ENCODE peak calls at places on chromosomes 1 and 21, in five cellular contexts. One of them, this sample, is unnamed.

GRCh38 chr1:33306561-33307493 is 14.1 kb downstream of the A3GALT2 start:
- DNase-seq in GM12865: no peak
- DNase-seq in Peyer's patch: no peak
- DNase-seq in fibroblast of lung: peak
- DNase-seq in transverse colon: no peak
- DNase-seq in this sample: no peak

GRCh38 chr1:206895320-206895719 is 1.9 kb upstream of the IL24 start:
- DNase-seq in Peyer's patch: no peak
- DNase-seq in GM12865: no peak
- DNase-seq in fibroblast of lung: no peak
- DNase-seq in transverse colon: no peak
- DNase-seq in this sample: no peak

GRCh38 chr1:24903011-24903461 is 27.0 kb downstream of the RUNX3 start:
- DNase-seq in transverse colon: peak
- DNase-seq in Peyer's patch: peak
- DNase-seq in fibroblast of lung: no peak
- DNase-seq in GM12865: peak
- DNase-seq in this sample: no peak

GRCh38 chr1:200139661-200140250 is 112.2 kb downstream of the NR5A2 start:
- DNase-seq in fibroblast of lung: peak
- DNase-seq in GM12865: peak
- DNase-seq in Peyer's patch: no peak
- DNase-seq in transverse colon: no peak
- DNase-seq in this sample: peak

GRCh38 chr1:180244840-180245239 is 14.8 kb downstream of the LHX4 start:
- DNase-seq in GM12865: no peak
- DNase-seq in fibroblast of lung: no peak
- DNase-seq in Peyer's patch: peak
- DNase-seq in transverse colon: no peak
- DNase-seq in this sample: no peak

GRCh38 chr1:106910798-106911197 is 145.7 kb upstream of the PRMT6 start:
- DNase-seq in transverse colon: no peak
- DNase-seq in Peyer's patch: no peak
- DNase-seq in fibroblast of lung: peak
- DNase-seq in GM12865: no peak
- DNase-seq in this sample: no peak

GRCh38 chr1:47853059-47853458 is 144.1 kb downstream of the TRABD2B start:
- DNase-seq in Peyer's patch: no peak
- DNase-seq in GM12865: no peak
- DNase-seq in transverse colon: no peak
- DNase-seq in fibroblast of lung: no peak
- DNase-seq in this sample: no peak

GRCh38 chr1:14549897-14550635 is 48.4 kb upstream of the KAZN start:
- DNase-seq in fibroblast of lung: no peak
- DNase-seq in GM12865: no peak
- DNase-seq in Peyer's patch: no peak
- DNase-seq in transverse colon: no peak
- DNase-seq in this sample: no peak

GRCh38 chr21:14120091-14120734 is 90.5 kb downstream of the LIPI start:
- DNase-seq in transverse colon: peak
- DNase-seq in fibroblast of lung: no peak
- DNase-seq in GM12865: peak
- DNase-seq in Peyer's patch: no peak
- DNase-seq in this sample: peak

GRCh38 chr1:94522304-94522703 is 19.3 kb downstream of the F3 start:
- DNase-seq in GM12865: peak
- DNase-seq in Peyer's patch: no peak
- DNase-seq in transverse colon: no peak
- DNase-seq in fibroblast of lung: peak
- DNase-seq in this sample: peak

GRCh38 chr1:206890125-206890637 is 7.1 kb upstream of the IL24 start:
- DNase-seq in GM12865: no peak
- DNase-seq in fibroblast of lung: peak
- DNase-seq in transverse colon: no peak
- DNase-seq in Peyer's patch: no peak
- DNase-seq in this sample: peak

GRCh38 chr1:242129103-242129502 is 130.2 kb upstream of the MAP1LC3C start:
- DNase-seq in fibroblast of lung: peak
- DNase-seq in transverse colon: no peak
- DNase-seq in GM12865: peak
- DNase-seq in Peyer's patch: no peak
- DNase-seq in this sample: no peak

DNA sequence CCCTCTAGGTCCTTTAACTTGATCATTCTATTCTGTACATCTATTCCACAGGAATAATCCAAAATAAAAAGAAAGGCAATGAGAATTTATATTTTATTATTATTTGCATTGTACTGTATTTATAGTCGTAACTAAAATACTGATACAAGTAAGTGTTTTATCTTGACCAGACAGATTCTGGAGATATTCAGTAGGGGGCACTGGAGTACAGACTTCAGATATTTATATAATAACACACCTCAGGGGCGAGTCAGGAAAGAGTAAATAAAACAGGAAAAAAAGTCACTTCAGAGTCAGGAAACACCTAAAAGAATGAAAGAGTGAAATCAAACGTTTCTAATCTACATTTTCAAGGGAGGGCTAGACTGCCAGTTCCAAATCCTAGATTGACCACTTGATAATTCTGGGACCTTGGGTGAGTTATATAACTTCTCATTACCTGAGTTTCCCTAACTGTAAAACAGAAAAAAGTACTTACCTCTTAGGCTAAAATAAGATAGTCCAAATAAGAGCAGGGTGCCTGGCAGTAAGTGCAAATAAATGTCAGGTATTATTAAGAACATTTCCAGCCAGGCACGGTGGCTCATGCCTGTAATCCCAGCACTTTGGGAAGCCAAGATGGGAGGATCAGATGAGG is 31.1 kb upstream of the MTF1 start:
- DNase-seq in fibroblast of lung: peak
- DNase-seq in transverse colon: no peak
- DNase-seq in GM12865: peak
- DNase-seq in Peyer's patch: no peak
- DNase-seq in this sample: peak
- TF ChIP-seq CTCF in fibroblast of lung: no peak
- TF ChIP-seq CTCF in transverse colon: peak
- TF ChIP-seq CTCF in GM12865: peak
- TF ChIP-seq CTCF in Peyer's patch: peak
- TF ChIP-seq CTCF in this sample: peak

GRCh38 chr1:221782970-221783369 is 41.1 kb upstream of the DUSP10 start:
- DNase-seq in transverse colon: no peak
- DNase-seq in Peyer's patch: no peak
- DNase-seq in fibroblast of lung: no peak
- DNase-seq in GM12865: no peak
- DNase-seq in this sample: no peak
- H3K4me3 ChIP-seq in transverse colon: no peak
- H3K4me3 ChIP-seq in Peyer's patch: no peak
- H3K4me3 ChIP-seq in fibroblast of lung: no peak
- H3K4me3 ChIP-seq in GM12865: no peak
- H3K4me3 ChIP-seq in this sample: no peak

GRCh38 chr1:156949127-156949526 is 28.7 kb downstream of the LRRC71 start:
- DNase-seq in fibroblast of lung: no peak
- DNase-seq in GM12865: no peak
- DNase-seq in transverse colon: no peak
- DNase-seq in Peyer's patch: no peak
- DNase-seq in this sample: no peak

GRCh38 chr1:156947818-156948525 is 27.5 kb downstream of the LRRC71 start:
- DNase-seq in GM12865: no peak
- DNase-seq in Peyer's patch: no peak
- DNase-seq in fibroblast of lung: no peak
- DNase-seq in transverse colon: no peak
- DNase-seq in this sample: no peak

GRCh38 chr1:156945881-156946661 is 25.6 kb downstream of the LRRC71 start:
- DNase-seq in transverse colon: peak
- DNase-seq in Peyer's patch: no peak
- DNase-seq in GM12865: no peak
- DNase-seq in fibroblast of lung: no peak
- DNase-seq in this sample: no peak

GRCh38 chr1:156947127-156947526 is 26.7 kb downstream of the LRRC71 start:
- DNase-seq in GM12865: no peak
- DNase-seq in transverse colon: no peak
- DNase-seq in Peyer's patch: no peak
- DNase-seq in fibroblast of lung: no peak
- DNase-seq in this sample: no peak

DNA sequence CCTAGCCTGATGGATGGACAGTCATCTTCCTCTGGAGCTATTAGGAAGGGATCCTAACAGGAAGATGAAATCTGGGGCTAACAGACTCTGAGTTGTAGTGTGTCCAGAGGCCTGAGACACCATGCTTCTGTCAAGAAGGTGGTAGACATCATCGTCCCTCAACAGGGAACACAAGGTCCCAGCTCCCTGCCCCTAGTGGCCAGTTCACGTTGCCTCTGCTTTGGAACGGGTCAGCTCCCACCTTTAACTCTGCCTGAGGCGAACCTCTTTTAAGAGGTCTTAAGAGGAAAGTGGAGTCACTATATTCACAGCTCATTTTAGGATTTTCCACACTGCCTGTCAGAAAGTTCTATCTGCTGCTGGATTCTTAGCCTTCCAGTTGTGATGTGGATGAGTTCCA is 28.3 kb downstream of the LRRC71 start:
- DNase-seq in fibroblast of lung: no peak
- DNase-seq in GM12865: no peak
- DNase-seq in Peyer's patch: no peak
- DNase-seq in transverse colon: no peak
- DNase-seq in this sample: no peak
- TF ChIP-seq CTCF in fibroblast of lung: no peak
- TF ChIP-seq CTCF in GM12865: peak
- TF ChIP-seq CTCF in Peyer's patch: no peak
- TF ChIP-seq CTCF in transverse colon: no peak
- TF ChIP-seq CTCF in this sample: no peak

GRCh38 chr1:60913039-60913438 is 169.3 kb upstream of the NFIA start:
- DNase-seq in transverse colon: no peak
- DNase-seq in fibroblast of lung: no peak
- DNase-seq in GM12865: no peak
- DNase-seq in Peyer's patch: no peak
- DNase-seq in this sample: no peak

GRCh38 chr1:60915441-60915840 is 166.9 kb upstream of the NFIA start:
- DNase-seq in GM12865: no peak
- DNase-seq in transverse colon: no peak
- DNase-seq in Peyer's patch: no peak
- DNase-seq in fibroblast of lung: no peak
- DNase-seq in this sample: no peak

GRCh38 chr1:60916178-60916577 is 166.2 kb upstream of the NFIA start:
- DNase-seq in transverse colon: no peak
- DNase-seq in fibroblast of lung: no peak
- DNase-seq in Peyer's patch: no peak
- DNase-seq in GM12865: no peak
- DNase-seq in this sample: no peak

GRCh38 chr1:60916926-60917325 is 165.4 kb upstream of the NFIA start:
- DNase-seq in transverse colon: no peak
- DNase-seq in GM12865: no peak
- DNase-seq in Peyer's patch: no peak
- DNase-seq in fibroblast of lung: no peak
- DNase-seq in this sample: no peak

GRCh38 chr1:60914982-60915381 is 167.4 kb upstream of the NFIA start:
- DNase-seq in GM12865: no peak
- DNase-seq in transverse colon: no peak
- DNase-seq in Peyer's patch: no peak
- DNase-seq in fibroblast of lung: no peak
- DNase-seq in this sample: no peak
- H3K4me3 ChIP-seq in GM12865: no peak
- H3K4me3 ChIP-seq in transverse colon: no peak
- H3K4me3 ChIP-seq in Peyer's patch: no peak
- H3K4me3 ChIP-seq in fibroblast of lung: no peak
- H3K4me3 ChIP-seq in this sample: no peak

GRCh38 chr21:45250272-45250671 is 37.4 kb downstream of the POFUT2 start:
- DNase-seq in fibroblast of lung: no peak
- DNase-seq in transverse colon: no peak
- DNase-seq in GM12865: no peak
- DNase-seq in Peyer's patch: no peak
- DNase-seq in this sample: no peak

GRCh38 chr21:45248301-45248892 is 39.3 kb downstream of the POFUT2 start:
- DNase-seq in Peyer's patch: no peak
- DNase-seq in fibroblast of lung: no peak
- DNase-seq in GM12865: no peak
- DNase-seq in transverse colon: no peak
- DNase-seq in this sample: no peak

GRCh38 chr21:45250914-45251634 is 36.6 kb downstream of the POFUT2 start:
- DNase-seq in transverse colon: no peak
- DNase-seq in GM12865: no peak
- DNase-seq in fibroblast of lung: no peak
- DNase-seq in Peyer's patch: no peak
- DNase-seq in this sample: no peak

GRCh38 chr21:45249626-45250025 is 38.1 kb downstream of the POFUT2 start:
- DNase-seq in Peyer's patch: no peak
- DNase-seq in transverse colon: no peak
- DNase-seq in fibroblast of lung: no peak
- DNase-seq in GM12865: no peak
- DNase-seq in this sample: no peak

GRCh38 chr21:45248893-45249381 is 38.8 kb downstream of the POFUT2 start:
- DNase-seq in fibroblast of lung: peak
- DNase-seq in Peyer's patch: no peak
- DNase-seq in GM12865: no peak
- DNase-seq in transverse colon: peak
- DNase-seq in this sample: peak
- TF ChIP-seq CTCF in fibroblast of lung: no peak
- TF ChIP-seq CTCF in Peyer's patch: no peak
- TF ChIP-seq CTCF in GM12865: no peak
- TF ChIP-seq CTCF in transverse colon: no peak
- TF ChIP-seq CTCF in this sample: no peak

GRCh38 chr21:45870851-45871615 is 110.5 kb upstream of the COL6A1 start:
- DNase-seq in Peyer's patch: no peak
- DNase-seq in GM12865: no peak
- DNase-seq in transverse colon: no peak
- DNase-seq in fibroblast of lung: no peak
- DNase-seq in this sample: no peak
- H3K4me3 ChIP-seq in Peyer's patch: no peak
- H3K4me3 ChIP-seq in GM12865: no peak
- H3K4me3 ChIP-seq in transverse colon: no peak
- H3K4me3 ChIP-seq in fibroblast of lung: no peak
- H3K4me3 ChIP-seq in this sample: no peak

GRCh38 chr1:115543247-115543646 is 98.5 kb upstream of the VANGL1 start:
- DNase-seq in transverse colon: no peak
- DNase-seq in GM12865: no peak
- DNase-seq in fibroblast of lung: no peak
- DNase-seq in Peyer's patch: no peak
- DNase-seq in this sample: no peak
- TF ChIP-seq CTCF in transverse colon: no peak
- TF ChIP-seq CTCF in GM12865: no peak
- TF ChIP-seq CTCF in fibroblast of lung: no peak
- TF ChIP-seq CTCF in Peyer's patch: no peak
- TF ChIP-seq CTCF in this sample: peak

GRCh38 chr1:9322845-9323244 is 30.2 kb downstream of the SPSB1 start:
- DNase-seq in transverse colon: no peak
- DNase-seq in fibroblast of lung: no peak
- DNase-seq in GM12865: no peak
- DNase-seq in Peyer's patch: no peak
- DNase-seq in this sample: no peak
- H3K4me3 ChIP-seq in transverse colon: no peak
- H3K4me3 ChIP-seq in fibroblast of lung: no peak
- H3K4me3 ChIP-seq in GM12865: no peak
- H3K4me3 ChIP-seq in Peyer's patch: no peak
- H3K4me3 ChIP-seq in this sample: no peak

DNA sequence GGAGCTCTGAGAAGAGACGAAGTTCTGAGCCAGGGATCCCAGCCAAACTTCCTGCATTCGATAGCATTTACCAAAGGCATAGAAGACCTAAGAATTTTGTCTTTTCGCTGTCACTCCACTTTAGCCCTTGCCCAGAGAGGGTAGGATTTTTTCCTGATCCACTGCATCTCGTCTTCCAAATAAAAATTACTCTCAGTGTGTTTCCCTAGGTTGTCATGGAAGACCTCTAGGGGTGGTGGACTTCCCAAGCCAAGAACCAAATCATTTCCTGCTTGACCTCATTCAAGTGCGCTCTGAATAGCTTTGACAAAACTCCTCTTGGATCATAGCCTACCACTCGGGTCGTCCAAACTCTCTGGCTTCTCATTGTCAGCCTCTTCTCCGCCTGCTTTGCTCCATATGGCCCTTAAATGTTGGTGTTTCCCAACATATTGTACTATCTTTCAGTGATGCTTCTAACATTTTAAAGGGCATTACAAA is 444 bp upstream of the C1orf52 start:
- DNase-seq in transverse colon: no peak
- DNase-seq in Peyer's patch: no peak
- DNase-seq in GM12865: no peak
- DNase-seq in fibroblast of lung: peak
- DNase-seq in this sample: peak
- TF ChIP-seq CTCF in transverse colon: no peak
- TF ChIP-seq CTCF in Peyer's patch: no peak
- TF ChIP-seq CTCF in GM12865: no peak
- TF ChIP-seq CTCF in fibroblast of lung: no peak
- TF ChIP-seq CTCF in this sample: no peak

This sample was measured in AG10803.